ENCODE peak calls at places on chromosomes 16 and 17, in five cellular contexts. One of them, this sample, is unnamed.
A peak's percentile ranks its signal among the peaks of the same experiment; 100 is the strongest.

GRCh38 chr16:89575247-89576172 is at the start of gene CPNE7:
- DNase-seq in GM12865: no peak
- DNase-seq in A172: no peak
- DNase-seq in PC-9: no peak
- DNase-seq in hepatic stellate cell: no peak
- DNase-seq in this sample: peak; percentile 54

GRCh38 chr17:72602517-72603345 is 481.9 kb downstream of the SOX9 start:
- DNase-seq in A172: peak; percentile 77
- DNase-seq in hepatic stellate cell: no peak
- DNase-seq in GM12865: peak; percentile 32
- DNase-seq in PC-9: peak; percentile 81
- DNase-seq in this sample: no peak

GRCh38 chr17:80760501-80760900 is 215.9 kb downstream of the RPTOR start:
- DNase-seq in A172: peak; percentile 56
- DNase-seq in GM12865: no peak
- DNase-seq in hepatic stellate cell: no peak
- DNase-seq in PC-9: peak; percentile 67
- DNase-seq in this sample: peak; percentile 48

GRCh38 chr17:57370051-57370581 is 113.8 kb downstream of the MSI2 start:
- DNase-seq in hepatic stellate cell: peak; percentile 26
- DNase-seq in GM12865: peak; percentile 46
- DNase-seq in PC-9: no peak
- DNase-seq in A172: peak; percentile 12
- DNase-seq in this sample: no peak

GRCh38 chr16:66801320-66802105 is at the start of gene TERB1:
- DNase-seq in A172: no peak
- DNase-seq in PC-9: no peak
- DNase-seq in hepatic stellate cell: no peak
- DNase-seq in GM12865: peak; percentile 1
- DNase-seq in this sample: no peak

GRCh38 chr16:76926595-76926994 is 264.4 kb upstream of the MON1B start:
- DNase-seq in PC-9: no peak
- DNase-seq in GM12865: no peak
- DNase-seq in A172: no peak
- DNase-seq in hepatic stellate cell: no peak
- DNase-seq in this sample: no peak

GRCh38 chr16:1961651-1962067 is 2.3 kb downstream of the NDUFB10 start:
- DNase-seq in PC-9: no peak
- DNase-seq in GM12865: peak; percentile 54
- DNase-seq in hepatic stellate cell: no peak
- DNase-seq in A172: no peak
- DNase-seq in this sample: no peak

GRCh38 chr17:73281926-73282325 is 20.2 kb upstream of the CPSF4L start:
- DNase-seq in hepatic stellate cell: no peak
- DNase-seq in A172: no peak
- DNase-seq in PC-9: no peak
- DNase-seq in GM12865: peak; percentile 86
- DNase-seq in this sample: no peak

GRCh38 chr17:45228985-45229517 is 7.4 kb downstream of the FMNL1 start:
- DNase-seq in PC-9: peak; percentile 68
- DNase-seq in GM12865: peak; percentile 94
- DNase-seq in A172: peak; percentile 97
- DNase-seq in hepatic stellate cell: peak; percentile 66
- DNase-seq in this sample: peak; percentile 74

GRCh38 chr16:86827521-86827920 is 249.2 kb downstream of the FOXL1 start:
- DNase-seq in A172: peak; percentile 43
- DNase-seq in hepatic stellate cell: no peak
- DNase-seq in GM12865: no peak
- DNase-seq in PC-9: no peak
- DNase-seq in this sample: no peak

GRCh38 chr16:15732416-15732815 is 82.4 kb downstream of the NDE1 start:
- DNase-seq in PC-9: no peak
- DNase-seq in GM12865: no peak
- DNase-seq in A172: no peak
- DNase-seq in hepatic stellate cell: no peak
- DNase-seq in this sample: no peak

GRCh38 chr17:52673791-52674190 is 515.3 kb upstream of the CA10 start:
- DNase-seq in GM12865: no peak
- DNase-seq in A172: peak; percentile 2
- DNase-seq in PC-9: no peak
- DNase-seq in hepatic stellate cell: no peak
- DNase-seq in this sample: no peak

GRCh38 chr17:46732754-46733398 is 85.6 kb downstream of the WNT3 start:
- DNase-seq in A172: no peak
- DNase-seq in PC-9: no peak
- DNase-seq in hepatic stellate cell: no peak
- DNase-seq in GM12865: no peak
- DNase-seq in this sample: no peak